ENCODE peak calls at places on chromosomes 11 and 22, in ten cellular contexts. One of them, this sample, is unnamed. For H3K4me1, the result is how much of the 10 kb centered on the place peaks cover.

GRCh38 chr11:8910662-8911039 is 338 bp upstream of the AKIP1 start:
- DNase-seq in sigmoid colon: no peak
- DNase-seq in heart left ventricle: no peak
- DNase-seq in spleen: no peak
- DNase-seq in IMR-90: no peak
- DNase-seq in Peyer's patch: no peak
- DNase-seq in stomach: no peak
- DNase-seq in prostate gland: no peak
- DNase-seq in esophagus squamous epithelium: no peak
- DNase-seq in ovary: no peak
- DNase-seq in this sample: no peak

GRCh38 chr11:37108436-37109204 is 510.6 kb upstream of the RAG2 start:
- DNase-seq in sigmoid colon: no peak
- DNase-seq in heart left ventricle: no peak
- DNase-seq in spleen: no peak
- DNase-seq in IMR-90: no peak
- DNase-seq in Peyer's patch: no peak
- DNase-seq in stomach: no peak
- DNase-seq in prostate gland: no peak
- DNase-seq in esophagus squamous epithelium: no peak
- DNase-seq in ovary: no peak
- DNase-seq in this sample: no peak

GRCh38 chr22:37244114-37244921 is at the start of gene RAC2:
- DNase-seq in sigmoid colon: peak
- DNase-seq in heart left ventricle: peak
- DNase-seq in spleen: peak
- DNase-seq in IMR-90: peak
- DNase-seq in Peyer's patch: peak
- DNase-seq in stomach: peak
- DNase-seq in prostate gland: no peak
- DNase-seq in esophagus squamous epithelium: peak
- DNase-seq in ovary: no peak
- DNase-seq in this sample: peak

GRCh38 chr11:112096194-112096593 is 9.5 kb downstream of the SDHD start:
- DNase-seq in sigmoid colon: no peak
- DNase-seq in heart left ventricle: no peak
- DNase-seq in spleen: no peak
- DNase-seq in IMR-90: peak
- DNase-seq in Peyer's patch: no peak
- DNase-seq in stomach: no peak
- DNase-seq in prostate gland: no peak
- DNase-seq in esophagus squamous epithelium: no peak
- DNase-seq in ovary: no peak
- DNase-seq in this sample: no peak

GRCh38 chr22:30047364-30047738 is 32.9 kb upstream of the HORMAD2 start:
- DNase-seq in sigmoid colon: peak
- DNase-seq in heart left ventricle: no peak
- DNase-seq in spleen: no peak
- DNase-seq in IMR-90: peak
- DNase-seq in Peyer's patch: no peak
- DNase-seq in stomach: no peak
- DNase-seq in prostate gland: peak
- DNase-seq in esophagus squamous epithelium: no peak
- DNase-seq in ovary: no peak
- DNase-seq in this sample: no peak

GRCh38 chr22:35435201-35435712 is 35.3 kb downstream of the MCM5 start:
- DNase-seq in sigmoid colon: no peak
- DNase-seq in heart left ventricle: no peak
- DNase-seq in spleen: no peak
- DNase-seq in IMR-90: no peak
- DNase-seq in Peyer's patch: no peak
- DNase-seq in stomach: no peak
- DNase-seq in prostate gland: no peak
- DNase-seq in esophagus squamous epithelium: no peak
- DNase-seq in ovary: no peak
- DNase-seq in this sample: no peak

GRCh38 chr11:117911694-117912093 is 17.5 kb downstream of the TMPRSS13 start:
- DNase-seq in sigmoid colon: peak
- DNase-seq in heart left ventricle: no peak
- DNase-seq in spleen: no peak
- DNase-seq in IMR-90: no peak
- DNase-seq in Peyer's patch: no peak
- DNase-seq in stomach: no peak
- DNase-seq in prostate gland: no peak
- DNase-seq in esophagus squamous epithelium: no peak
- DNase-seq in ovary: peak
- DNase-seq in this sample: no peak

GRCh38 chr11:57100638-57101312 is 81.0 kb upstream of the LRRC55 start:
- DNase-seq in sigmoid colon: no peak
- DNase-seq in heart left ventricle: no peak
- DNase-seq in spleen: no peak
- DNase-seq in IMR-90: no peak
- DNase-seq in Peyer's patch: no peak
- DNase-seq in stomach: no peak
- DNase-seq in prostate gland: no peak
- DNase-seq in esophagus squamous epithelium: no peak
- DNase-seq in ovary: no peak
- DNase-seq in this sample: no peak

GRCh38 chr22:43205748-43206514 is 19.0 kb upstream of the TTLL12 start:
- DNase-seq in sigmoid colon: no peak
- DNase-seq in heart left ventricle: no peak
- DNase-seq in spleen: no peak
- DNase-seq in IMR-90: no peak
- DNase-seq in Peyer's patch: no peak
- DNase-seq in stomach: no peak
- DNase-seq in prostate gland: no peak
- DNase-seq in esophagus squamous epithelium: no peak
- DNase-seq in ovary: no peak
- DNase-seq in this sample: no peak

DNA sequence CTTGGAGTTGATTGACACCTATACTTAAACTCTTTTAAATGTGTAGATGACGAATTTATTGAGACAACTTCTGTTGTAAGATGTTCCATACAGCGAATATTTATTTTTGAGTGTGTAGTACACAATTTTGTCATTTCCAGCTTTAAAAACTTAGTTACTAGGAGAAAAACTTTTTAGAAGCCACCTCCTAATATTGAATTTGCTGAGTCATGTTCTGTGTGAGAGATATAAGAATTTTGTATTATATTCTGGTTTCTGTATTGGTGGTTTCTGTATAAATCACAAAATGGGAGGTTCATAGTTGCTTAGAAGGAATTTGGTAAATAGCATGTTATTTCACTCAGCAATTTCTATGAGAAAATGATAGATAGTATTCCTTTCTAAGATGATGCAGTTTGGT is 171.3 kb downstream of the WNT11 start:
- DNase-seq in sigmoid colon: no peak
- DNase-seq in heart left ventricle: no peak
- DNase-seq in spleen: no peak
- DNase-seq in IMR-90: no peak
- DNase-seq in Peyer's patch: no peak
- DNase-seq in stomach: no peak
- DNase-seq in prostate gland: no peak
- DNase-seq in esophagus squamous epithelium: no peak
- DNase-seq in ovary: no peak
- DNase-seq in this sample: no peak
- TF ChIP-seq CTCF in sigmoid colon: no peak
- TF ChIP-seq CTCF in heart left ventricle: no peak
- TF ChIP-seq CTCF in spleen: no peak
- TF ChIP-seq CTCF in IMR-90: no peak
- TF ChIP-seq CTCF in Peyer's patch: no peak
- TF ChIP-seq CTCF in stomach: no peak
- TF ChIP-seq CTCF in prostate gland: no peak
- TF ChIP-seq CTCF in esophagus squamous epithelium: no peak
- TF ChIP-seq CTCF in ovary: no peak
- TF ChIP-seq CTCF in this sample: no peak

GRCh38 chr11:84232511-84232910 is 946.3 kb upstream of the CCDC90B start:
- DNase-seq in sigmoid colon: no peak
- DNase-seq in heart left ventricle: no peak
- DNase-seq in spleen: no peak
- DNase-seq in IMR-90: no peak
- DNase-seq in Peyer's patch: no peak
- DNase-seq in stomach: no peak
- DNase-seq in prostate gland: no peak
- DNase-seq in esophagus squamous epithelium: no peak
- DNase-seq in ovary: no peak
- DNase-seq in this sample: no peak
- H3K4me1 ChIP-seq in sigmoid colon: under half
- H3K4me1 ChIP-seq in heart left ventricle: under half
- H3K4me1 ChIP-seq in spleen: under half
- H3K4me1 ChIP-seq in IMR-90: under half
- H3K4me1 ChIP-seq in Peyer's patch: under half
- H3K4me1 ChIP-seq in stomach: under half
- H3K4me1 ChIP-seq in prostate gland: under half
- H3K4me1 ChIP-seq in esophagus squamous epithelium: under half
- H3K4me1 ChIP-seq in ovary: under half
- H3K4me1 ChIP-seq in this sample: under half

GRCh38 chr11:504994-505344 is 2.1 kb downstream of the RNH1 start:
- DNase-seq in sigmoid colon: no peak
- DNase-seq in heart left ventricle: no peak
- DNase-seq in spleen: no peak
- DNase-seq in IMR-90: no peak
- DNase-seq in Peyer's patch: no peak
- DNase-seq in stomach: no peak
- DNase-seq in prostate gland: no peak
- DNase-seq in esophagus squamous epithelium: no peak
- DNase-seq in ovary: no peak
- DNase-seq in this sample: no peak

GRCh38 chr11:502288-503178 is 4.5 kb downstream of the RNH1 start:
- DNase-seq in sigmoid colon: no peak
- DNase-seq in heart left ventricle: no peak
- DNase-seq in spleen: no peak
- DNase-seq in IMR-90: no peak
- DNase-seq in Peyer's patch: peak
- DNase-seq in stomach: no peak
- DNase-seq in prostate gland: no peak
- DNase-seq in esophagus squamous epithelium: no peak
- DNase-seq in ovary: no peak
- DNase-seq in this sample: no peak

GRCh38 chr11:503179-503981 is 3.7 kb downstream of the RNH1 start:
- DNase-seq in sigmoid colon: peak
- DNase-seq in heart left ventricle: no peak
- DNase-seq in spleen: peak
- DNase-seq in IMR-90: peak
- DNase-seq in Peyer's patch: no peak
- DNase-seq in stomach: no peak
- DNase-seq in prostate gland: no peak
- DNase-seq in esophagus squamous epithelium: no peak
- DNase-seq in ovary: no peak
- DNase-seq in this sample: peak

GRCh38 chr11:506238-506949 is 648 bp downstream of the RNH1 start:
- DNase-seq in sigmoid colon: peak
- DNase-seq in heart left ventricle: peak
- DNase-seq in spleen: peak
- DNase-seq in IMR-90: peak
- DNase-seq in Peyer's patch: peak
- DNase-seq in stomach: peak
- DNase-seq in prostate gland: peak
- DNase-seq in esophagus squamous epithelium: peak
- DNase-seq in ovary: peak
- DNase-seq in this sample: peak

GRCh38 chr11:504053-504993 is 2.7 kb downstream of the RNH1 start:
- DNase-seq in sigmoid colon: no peak
- DNase-seq in heart left ventricle: no peak
- DNase-seq in spleen: peak
- DNase-seq in IMR-90: no peak
- DNase-seq in Peyer's patch: no peak
- DNase-seq in stomach: peak
- DNase-seq in prostate gland: peak
- DNase-seq in esophagus squamous epithelium: no peak
- DNase-seq in ovary: peak
- DNase-seq in this sample: peak
- TF ChIP-seq POLR2A in sigmoid colon: no peak
- TF ChIP-seq POLR2A in heart left ventricle: no peak
- TF ChIP-seq POLR2A in spleen: no peak
- TF ChIP-seq POLR2A in IMR-90: no peak
- TF ChIP-seq POLR2A in Peyer's patch: no peak
- TF ChIP-seq POLR2A in stomach: no peak
- TF ChIP-seq POLR2A in prostate gland: no peak
- TF ChIP-seq POLR2A in esophagus squamous epithelium: peak
- TF ChIP-seq POLR2A in ovary: no peak
- TF ChIP-seq POLR2A in this sample: no peak

DNA sequence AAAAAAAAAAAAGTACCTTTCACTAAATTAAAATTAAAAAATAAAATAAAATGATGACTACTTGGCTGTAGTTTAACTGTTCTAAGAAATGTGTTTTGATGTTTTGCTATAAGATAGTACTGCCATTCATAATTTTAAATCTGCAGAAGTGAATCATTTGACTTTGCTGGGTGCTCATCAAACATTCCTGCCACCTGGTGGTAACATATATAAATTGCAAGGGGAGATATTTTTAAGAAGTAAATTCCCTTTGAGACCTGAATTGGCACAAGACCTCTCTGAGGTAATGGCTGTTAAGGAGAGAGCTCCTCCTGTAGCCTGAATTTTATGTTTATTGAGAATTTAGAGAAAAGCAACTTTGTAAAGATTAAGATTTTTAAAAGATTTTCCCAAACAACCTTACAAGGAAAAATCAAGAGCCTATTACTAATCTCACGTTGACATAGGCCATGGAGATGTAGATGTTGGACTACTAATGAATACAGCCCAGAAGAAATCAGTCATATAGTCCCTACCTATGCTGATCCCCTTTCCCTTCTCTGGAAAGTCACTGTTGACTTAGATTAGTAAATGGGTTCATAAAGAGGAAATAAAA is 11.9 kb upstream of the NARS2 start:
- DNase-seq in sigmoid colon: no peak
- DNase-seq in heart left ventricle: no peak
- DNase-seq in spleen: no peak
- DNase-seq in IMR-90: peak
- DNase-seq in Peyer's patch: no peak
- DNase-seq in stomach: no peak
- DNase-seq in prostate gland: no peak
- DNase-seq in esophagus squamous epithelium: no peak
- DNase-seq in ovary: no peak
- DNase-seq in this sample: no peak
- TF ChIP-seq CTCF in sigmoid colon: no peak
- TF ChIP-seq CTCF in heart left ventricle: peak
- TF ChIP-seq CTCF in spleen: no peak
- TF ChIP-seq CTCF in IMR-90: peak
- TF ChIP-seq CTCF in Peyer's patch: peak
- TF ChIP-seq CTCF in stomach: peak
- TF ChIP-seq CTCF in prostate gland: no peak
- TF ChIP-seq CTCF in esophagus squamous epithelium: peak
- TF ChIP-seq CTCF in ovary: no peak
- TF ChIP-seq CTCF in this sample: peak

GRCh38 chr22:39173050-39173706 is 20.7 kb upstream of the CBX7 start:
- DNase-seq in sigmoid colon: no peak
- DNase-seq in heart left ventricle: no peak
- DNase-seq in spleen: no peak
- DNase-seq in IMR-90: no peak
- DNase-seq in Peyer's patch: no peak
- DNase-seq in stomach: no peak
- DNase-seq in prostate gland: no peak
- DNase-seq in esophagus squamous epithelium: no peak
- DNase-seq in ovary: no peak
- DNase-seq in this sample: no peak
- H3K4me1 ChIP-seq in sigmoid colon: under half
- H3K4me1 ChIP-seq in heart left ventricle: half or more
- H3K4me1 ChIP-seq in spleen: half or more
- H3K4me1 ChIP-seq in IMR-90: under half
- H3K4me1 ChIP-seq in Peyer's patch: under half
- H3K4me1 ChIP-seq in stomach: under half
- H3K4me1 ChIP-seq in prostate gland: under half
- H3K4me1 ChIP-seq in esophagus squamous epithelium: half or more
- H3K4me1 ChIP-seq in ovary: under half
- H3K4me1 ChIP-seq in this sample: under half

GRCh38 chr22:50525991-50526848 is 822 bp upstream of the SCO2 start:
- DNase-seq in sigmoid colon: peak
- DNase-seq in heart left ventricle: peak
- DNase-seq in spleen: peak
- DNase-seq in IMR-90: peak
- DNase-seq in Peyer's patch: peak
- DNase-seq in stomach: peak
- DNase-seq in prostate gland: peak
- DNase-seq in esophagus squamous epithelium: no peak
- DNase-seq in ovary: peak
- DNase-seq in this sample: peak
- TF ChIP-seq POLR2A in sigmoid colon: no peak
- TF ChIP-seq POLR2A in heart left ventricle: no peak
- TF ChIP-seq POLR2A in spleen: no peak
- TF ChIP-seq POLR2A in IMR-90: no peak
- TF ChIP-seq POLR2A in Peyer's patch: no peak
- TF ChIP-seq POLR2A in stomach: no peak
- TF ChIP-seq POLR2A in prostate gland: peak
- TF ChIP-seq POLR2A in esophagus squamous epithelium: no peak
- TF ChIP-seq POLR2A in ovary: no peak
- TF ChIP-seq POLR2A in this sample: peak